ENCODE peak calls at places on chromosomes 6 and 20, in four cellular contexts. L, A, I and H are unnamed samples. For H3K27me3, the result is how much of the 10 kb centered on the place peaks cover.

GRCh38 chr6:26286168-26286854 is 78.7 kb upstream of the BTN3A2 start:
- DNase-seq in L (peak), A (peak), I (peak), H (peak)

GRCh38 chr20:45343445-45343866 is 4.8 kb downstream of the SDC4 start:
- DNase-seq in L (no peak), A (no peak), I (no peak), H (no peak)

GRCh38 chr6:11785953-11786579 is 7.5 kb upstream of the ADTRP start:
- DNase-seq in L (no peak), A (no peak), I (no peak), H (peak)

GRCh38 chr20:40160151-40160550 is 528.9 kb downstream of the MAFB start:
- DNase-seq in L (peak), A (no peak), I (peak), H (no peak)

GRCh38 chr20:36334281-36335075 is 28.3 kb downstream of the DLGAP4 start:
- DNase-seq in L (no peak), A (peak), I (no peak), H (no peak)

GRCh38 chr20:51275816-51276215 is 252.9 kb upstream of the KCNG1 start:
- DNase-seq in L (no peak), A (no peak), I (no peak), H (no peak)

GRCh38 chr20:4545526-4545925 is 176.2 kb upstream of the PRND start:
- DNase-seq in L (no peak), A (no peak), I (no peak), H (no peak)

GRCh38 chr6:13916230-13916944 is 8.4 kb upstream of the RNF182 start:
- DNase-seq in L (no peak), A (no peak), I (no peak), H (no peak)

GRCh38 chr20:46657137-46657536 is 5.9 kb upstream of the SLC13A3 start:
- DNase-seq in L (no peak), A (no peak), I (no peak), H (no peak)

GRCh38 chr20:51227744-51228143 is 204.8 kb upstream of the KCNG1 start:
- DNase-seq in L (no peak), A (no peak), I (no peak), H (no peak)

GRCh38 chr6:46015119-46015968 is at the start of gene CLIC5:
- DNase-seq in L (peak), A (peak), I (peak), H (peak)

GRCh38 chr20:19932170-19932667 is 84.9 kb upstream of the NAA20 start:
- DNase-seq in L (no peak), A (no peak), I (no peak), H (no peak)

GRCh38 chr20:50484271-50484976 is 25.8 kb upstream of the PTPN1 start:
- DNase-seq in L (no peak), A (no peak), I (no peak), H (no peak)

GRCh38 chr6:43850314-43851203 is 80.5 kb downstream of the VEGFA start:
- DNase-seq in L (no peak), A (no peak), I (no peak), H (no peak)

GRCh38 chr6:75893058-75893775 is 144.2 kb downstream of the MYO6 start:
- DNase-seq in L (peak), A (no peak), I (peak), H (peak)

GRCh38 chr6:127069659-127070279 is 48.7 kb upstream of the RSPO3 start:
- DNase-seq in L (peak), A (no peak), I (peak), H (no peak)

GRCh38 chr6:29516108-29516507 is 28.4 kb upstream of the MAS1L start:
- DNase-seq in L (no peak), A (no peak), I (no peak), H (no peak)

GRCh38 chr6:145866449-145867401 is 52.1 kb upstream of the FBXO30 start:
- DNase-seq in L (no peak), A (no peak), I (no peak), H (peak)

GRCh38 chr6:111423055-111423633 is 59.9 kb downstream of the REV3L start:
- DNase-seq in L (no peak), A (no peak), I (no peak), H (no peak)

GRCh38 chr6:32885698-32886286 is 31.8 kb downstream of the PSMB9 start:
- DNase-seq in L (peak), A (no peak), I (peak), H (peak)

GRCh38 chr6:134574491-134574890 is 256.6 kb upstream of the SGK1 start:
- DNase-seq in L (no peak), A (no peak), I (no peak), H (no peak)

GRCh38 chr6:157428418-157429202 is 47.6 kb downstream of the ZDHHC14 start:
- DNase-seq in L (peak), A (no peak), I (no peak), H (no peak)

GRCh38 chr6:112109267-112109666 is 21.9 kb downstream of the FAM229B start:
- DNase-seq in L (peak), A (no peak), I (peak), H (no peak)

GRCh38 chr6:47147175-47147727 is 105.1 kb upstream of the ADGRF1 start:
- DNase-seq in L (no peak), A (no peak), I (no peak), H (no peak)

GRCh38 chr6:35776364-35777215 is at the start of gene CLPSL2:
- DNase-seq in L (peak), A (peak), I (peak), H (peak)

GRCh38 chr20:15138548-15139126 is 801.2 kb upstream of the FLRT3 start:
- DNase-seq in L (no peak), A (no peak), I (no peak), H (no peak)

GRCh38 chr20:52426856-52427255 is 235.3 kb upstream of the ZFP64 start:
- DNase-seq in L (no peak), A (no peak), I (no peak), H (no peak)

GRCh38 chr20:45402946-45403345 is 5.1 kb upstream of the DBNDD2 start:
- DNase-seq in L (no peak), A (no peak), I (no peak), H (no peak)

GRCh38 chr20:62298577-62299249 is 4.1 kb upstream of the ADRM1 start:
- DNase-seq in L (no peak), A (peak), I (no peak), H (no peak)

GRCh38 chr6:112010328-112010727 is 43.6 kb upstream of the CCN6 start:
- DNase-seq in L (no peak), A (no peak), I (no peak), H (no peak)

GRCh38 chr6:125375841-125376240 is 74.1 kb upstream of the HDDC2 start:
- DNase-seq in L (no peak), A (no peak), I (no peak), H (no peak)

GRCh38 chr20:44979090-44979621 is 12.8 kb downstream of the STK4 start:
- DNase-seq in L (no peak), A (no peak), I (no peak), H (peak)

GRCh38 chr6:170450946-170451761 is 102.0 kb downstream of the PSMB1 start:
- DNase-seq in L (no peak), A (peak), I (no peak), H (no peak)

GRCh38 chr20:19781235-19781634 is 23.2 kb downstream of the RIN2 start:
- DNase-seq in L (no peak), A (no peak), I (no peak), H (no peak)

GRCh38 chr6:135212935-135213334 is 31.8 kb downstream of the MYB start:
- DNase-seq in L (no peak), A (no peak), I (no peak), H (no peak)

GRCh38 chr6:39389372-39389767 is 66.9 kb upstream of the KCNK16 start:
- DNase-seq in L (peak), A (no peak), I (peak), H (no peak)

GRCh38 chr20:35355372-35355771 is 56.4 kb downstream of the UQCC1 start:
- DNase-seq in L (no peak), A (no peak), I (no peak), H (no peak)

DNA sequence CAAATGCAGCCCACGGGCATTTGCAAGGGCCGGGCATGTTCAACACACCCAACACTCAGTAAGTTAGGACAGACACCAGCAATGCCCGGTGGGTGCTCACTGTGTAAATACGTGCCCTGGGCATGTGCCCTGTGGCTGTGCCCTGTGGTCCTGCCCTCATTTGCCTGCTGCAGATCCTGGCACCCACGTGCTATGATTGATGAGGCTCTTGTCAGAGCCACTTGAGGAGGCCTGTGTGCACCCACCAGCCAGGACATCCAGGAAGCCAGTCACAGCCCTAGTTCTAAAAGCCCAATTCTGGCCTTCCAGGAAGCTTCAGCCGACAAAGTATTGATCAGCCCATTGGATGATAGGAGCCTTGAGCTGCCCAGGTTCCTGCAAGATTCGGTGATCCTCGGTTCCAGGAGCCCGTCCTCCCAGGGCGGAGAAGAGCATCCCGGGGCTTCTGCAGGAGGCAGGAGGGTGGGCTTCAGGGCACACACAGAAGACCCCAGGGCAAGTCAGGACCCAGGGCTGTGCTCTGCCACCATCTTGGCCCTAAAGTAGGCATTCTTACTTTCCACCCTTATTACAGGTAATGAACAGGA is 223.9 kb downstream of the PREX1 start:
- DNase-seq in L (no peak), A (peak), I (no peak), H (no peak)
- TF ChIP-seq CTCF in L (no peak), A (no peak), I (no peak), H (no peak)

DNA sequence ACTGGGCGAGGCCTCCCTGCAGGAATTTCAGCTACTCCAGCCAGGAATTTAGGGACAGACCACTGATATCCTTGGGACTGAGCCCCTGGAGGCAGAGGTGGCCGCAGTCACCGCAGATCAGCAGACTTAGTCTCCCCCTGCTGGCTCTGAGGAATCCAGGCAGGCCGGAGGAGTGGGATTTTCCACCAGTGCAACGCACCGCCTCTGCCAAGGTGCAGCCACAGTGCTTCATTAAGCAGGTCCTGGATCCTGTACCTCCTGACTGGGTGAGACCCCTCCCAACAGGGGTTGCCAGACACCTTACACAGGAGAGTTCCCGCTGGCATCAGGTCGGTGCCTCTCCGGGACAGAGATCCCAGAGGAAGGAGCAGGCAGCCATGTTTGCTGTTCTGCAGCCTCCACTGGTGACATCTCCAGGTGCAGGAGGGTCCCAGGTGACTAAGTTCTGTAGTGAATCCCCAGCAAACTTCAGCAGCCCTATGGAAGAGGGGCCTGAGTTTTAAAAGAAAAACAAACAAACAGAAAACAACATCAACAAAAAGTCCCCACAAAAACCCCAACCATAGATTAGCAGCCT is 515.2 kb downstream of the FRK start:
- DNase-seq in L (peak), A (no peak), I (peak), H (no peak)
- H3K4me3 ChIP-seq in L (no peak), A (no peak), I (no peak), H (no peak)

DNA sequence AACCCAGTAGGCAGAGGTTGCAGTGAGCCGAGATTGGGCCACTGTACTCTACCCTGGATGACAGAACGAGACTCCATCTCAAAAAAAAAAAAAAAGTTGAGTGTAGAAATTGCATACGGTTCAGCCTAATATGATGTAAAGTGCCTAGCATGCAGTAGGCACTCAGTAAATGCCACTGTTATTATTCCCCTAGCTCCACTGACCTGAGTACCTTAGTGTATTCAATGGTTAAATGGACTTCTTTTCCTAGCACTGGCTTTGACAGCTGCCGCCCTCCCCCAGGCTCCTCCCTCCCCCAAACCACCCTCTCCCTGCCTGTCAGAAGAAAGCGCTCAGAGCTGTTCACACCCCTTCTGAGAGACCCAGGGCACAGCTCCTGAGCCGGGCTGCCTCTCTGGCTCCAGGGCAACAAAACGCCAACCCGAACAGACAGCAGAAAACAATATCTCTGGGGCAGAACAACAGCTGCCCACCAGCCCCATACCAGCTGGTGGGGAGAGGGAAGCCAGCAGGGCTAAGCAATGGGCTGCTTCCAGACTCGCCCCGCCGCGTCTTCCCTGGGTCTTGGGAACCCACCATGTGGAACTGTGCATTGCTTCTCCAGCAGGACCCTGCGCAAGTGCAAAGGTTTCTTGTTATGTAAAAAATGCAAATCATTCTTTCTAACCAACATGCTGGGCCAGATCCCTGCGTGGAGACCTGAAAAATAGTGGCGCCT is 4.5 kb downstream of the CPNE5 start:
- DNase-seq in L (peak), A (no peak), I (peak), H (no peak)
- H3K27me3 ChIP-seq in L (half or more), A (under half), I (under half), H (under half)

DNA sequence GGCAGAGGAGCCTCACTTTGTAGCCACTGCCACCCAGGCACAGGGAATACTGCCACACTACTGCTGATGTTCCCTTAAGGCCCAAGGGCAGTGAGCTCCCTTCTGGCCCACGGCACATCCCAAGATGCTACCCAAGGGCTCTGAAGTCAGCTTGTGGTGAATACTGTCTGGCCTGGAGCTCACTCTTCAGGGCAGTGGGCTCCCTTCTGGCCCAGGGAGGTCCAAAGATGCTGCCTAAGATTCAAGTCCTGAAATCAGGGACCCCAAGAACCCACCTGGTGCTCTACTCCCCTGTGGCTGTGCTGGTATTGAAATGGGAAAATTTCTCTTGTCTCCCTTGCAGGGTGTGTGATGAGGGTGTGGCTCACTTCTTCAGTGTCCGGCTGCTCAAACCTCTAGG is 132.8 kb downstream of the TINAG start:
- DNase-seq in L (no peak), A (peak), I (no peak), H (no peak)
- TF ChIP-seq CTCF in L (no peak), A (no peak), I (no peak), H (no peak)

GRCh38 chr6:90420495-90420894 is 123.9 kb upstream of the BACH2 start:
- DNase-seq in L (no peak), A (no peak), I (peak), H (no peak)
- H3K4me3 ChIP-seq in L (no peak), A (no peak), I (no peak), H (no peak)

GRCh38 chr6:168101201-168102092 is 22.4 kb upstream of the FRMD1 start:
- DNase-seq in L (no peak), A (peak), I (peak), H (no peak)

GRCh38 chr6:168102093-168102985 is 23.3 kb upstream of the FRMD1 start:
- DNase-seq in L (no peak), A (no peak), I (no peak), H (no peak)

GRCh38 chr6:168100011-168100802 is 21.2 kb upstream of the FRMD1 start:
- DNase-seq in L (no peak), A (peak), I (no peak), H (no peak)

GRCh38 chr6:168099201-168100010 is 20.4 kb upstream of the FRMD1 start:
- DNase-seq in L (peak), A (peak), I (peak), H (no peak)

DNA sequence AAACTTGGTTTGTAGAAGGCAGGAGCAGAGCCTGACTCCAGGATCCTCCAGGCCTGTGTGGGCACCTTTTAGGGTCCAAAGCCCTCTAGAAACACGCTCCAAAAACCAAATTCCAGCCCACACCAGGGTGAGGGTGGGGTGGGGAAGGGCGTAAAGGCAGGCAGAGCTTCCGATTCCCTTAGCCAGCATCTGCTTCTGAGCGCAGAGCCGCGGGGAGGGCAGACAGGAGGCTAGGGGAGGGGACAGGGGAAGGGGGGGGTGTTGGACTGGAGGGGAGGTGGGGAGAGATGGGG is 21.7 kb upstream of the FRMD1 start:
- DNase-seq in L (no peak), A (peak), I (no peak), H (no peak)
- H3K27me3 ChIP-seq in L (under half), A (half or more), I (half or more), H (under half)

GRCh38 chr20:31605031-31605901 is at the start of gene ID1:
- DNase-seq in L (peak), A (peak), I (peak), H (peak)
- TF ChIP-seq CTCF in L (no peak), A (no peak), I (no peak), H (no peak)

DNA sequence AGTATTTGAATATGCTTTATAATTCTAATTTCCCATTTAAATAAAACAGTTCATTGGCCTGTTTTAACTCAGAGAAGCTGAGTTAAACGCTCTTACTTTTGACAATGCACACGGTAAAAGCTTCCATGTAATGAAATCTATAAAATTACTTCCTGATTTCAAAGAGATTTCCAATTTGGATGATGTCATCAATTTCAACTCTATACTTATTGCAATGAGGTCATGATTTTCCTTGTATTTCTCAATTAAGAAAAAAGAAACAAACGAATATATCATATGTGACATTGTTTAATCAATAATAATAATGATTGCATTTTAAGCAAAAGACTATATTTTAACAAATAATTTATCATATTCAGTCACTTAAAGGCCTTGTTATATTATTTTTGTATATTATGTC is 926.1 kb upstream of the MANEA start:
- DNase-seq in L (no peak), A (no peak), I (no peak), H (no peak)
- H3K4me3 ChIP-seq in L (no peak), A (no peak), I (no peak), H (no peak)

GRCh38 chr20:58585753-58586540 is 65.1 kb upstream of the STX16 start:
- DNase-seq in L (no peak), A (no peak), I (no peak), H (no peak)

GRCh38 chr20:58583586-58583985 is 67.5 kb upstream of the STX16 start:
- DNase-seq in L (no peak), A (no peak), I (no peak), H (no peak)

GRCh38 chr20:58584051-58584824 is 66.8 kb upstream of the STX16 start:
- DNase-seq in L (no peak), A (no peak), I (no peak), H (no peak)

GRCh38 chr20:58586565-58587093 is 64.5 kb upstream of the STX16 start:
- DNase-seq in L (no peak), A (no peak), I (no peak), H (no peak)

GRCh38 chr20:58584881-58585752 is 66.0 kb upstream of the STX16 start:
- DNase-seq in L (peak), A (no peak), I (no peak), H (no peak)
- H3K27me3 ChIP-seq in L (under half), A (under half), I (under half), H (under half)

GRCh38 chr20:6122873-6123649 is at the start of gene FERMT1:
- DNase-seq in L (peak), A (no peak), I (peak), H (peak)
- TF ChIP-seq CTCF in L (peak), A (no peak), I (peak), H (no peak)